ENCODE peak calls at places on chromosomes 7 and 10, in four cellular contexts. One of them, this sample, is unnamed.

GRCh38 chr10:126140746-126141273 is 244.4 kb downstream of the FANK1 start:
- DNase-seq in posterior cingulate gyrus: no peak
- DNase-seq in left lobe of liver: no peak
- DNase-seq in amniotic stem cell: no peak
- DNase-seq in this sample: no peak

GRCh38 chr7:130595986-130596385 is 72.6 kb downstream of the COPG2 start:
- DNase-seq in posterior cingulate gyrus: no peak
- DNase-seq in left lobe of liver: no peak
- DNase-seq in amniotic stem cell: no peak
- DNase-seq in this sample: no peak

GRCh38 chr7:135856356-135857144 is 107.9 kb upstream of the FAM180A start:
- DNase-seq in posterior cingulate gyrus: no peak
- DNase-seq in left lobe of liver: no peak
- DNase-seq in amniotic stem cell: no peak
- DNase-seq in this sample: no peak

GRCh38 chr7:47471831-47472230 is 110.1 kb downstream of the TNS3 start:
- DNase-seq in posterior cingulate gyrus: no peak
- DNase-seq in left lobe of liver: no peak
- DNase-seq in amniotic stem cell: no peak
- DNase-seq in this sample: no peak

GRCh38 chr10:114957673-114958072 is 19.7 kb downstream of the TRUB1 start:
- DNase-seq in posterior cingulate gyrus: no peak
- DNase-seq in left lobe of liver: no peak
- DNase-seq in amniotic stem cell: no peak
- DNase-seq in this sample: no peak

GRCh38 chr10:76086571-76087260 is 655.3 kb downstream of the LRMDA start:
- DNase-seq in posterior cingulate gyrus: no peak
- DNase-seq in left lobe of liver: peak
- DNase-seq in amniotic stem cell: no peak
- DNase-seq in this sample: peak

GRCh38 chr7:151798851-151799428 is 78.0 kb downstream of the PRKAG2 start:
- DNase-seq in posterior cingulate gyrus: no peak
- DNase-seq in left lobe of liver: no peak
- DNase-seq in amniotic stem cell: no peak
- DNase-seq in this sample: no peak

GRCh38 chr7:2810682-2811471 is 33.2 kb downstream of the GNA12 start:
- DNase-seq in posterior cingulate gyrus: no peak
- DNase-seq in left lobe of liver: peak
- DNase-seq in amniotic stem cell: no peak
- DNase-seq in this sample: no peak

This sample was measured in D341Med.